ENCODE peak calls at places on chromosomes 16 and 17, in nine cellular contexts. A is choroid plexus epithelial cell, O is pancreas, J is GM23338, V is foreskin fibroblast, Q is thoracic aorta, X is HL-60, D is BE2C, C is coronary artery. F is an unnamed sample.

GRCh38 chr17:58344791-58345157 is 7.2 kb downstream of the SUPT4H1 start:
- DNase-seq in A (no peak), O (peak; percentile 13), J (no peak), V (no peak), Q (no peak), X (no peak), D (no peak), C (no peak), F (no peak)

GRCh38 chr17:13500947-13501346 is 100.8 kb downstream of the HS3ST3A1 start:
- DNase-seq in A (no peak), O (no peak), J (no peak), V (no peak), Q (no peak), X (no peak), D (no peak), C (no peak), F (no peak)

GRCh38 chr17:68399638-68400403 is 57.5 kb downstream of the WIPI1 start:
- DNase-seq in A (peak; percentile 90), O (no peak), J (no peak), V (peak; percentile 76), Q (no peak), X (peak; percentile 28), D (no peak), C (no peak), F (peak; percentile 32)

GRCh38 chr17:63476857-63477470 is at the start of gene ACE:
- DNase-seq in A (peak; percentile 33), O (peak; percentile 80), J (peak; percentile 85), V (peak; percentile 48), Q (no peak), X (no peak), D (peak; percentile 82), C (no peak), F (no peak)

GRCh38 chr17:62950067-62950466 is 16.0 kb upstream of the TANC2 start:
- DNase-seq in A (peak; percentile 69), O (no peak), J (no peak), V (peak; percentile 86), Q (peak; percentile 11), X (no peak), D (peak; percentile 56), C (no peak), F (peak; percentile 83)

GRCh38 chr16:75529056-75529905 is 6.6 kb downstream of the CHST5 start:
- DNase-seq in A (no peak), O (peak; percentile 58), J (no peak), V (no peak), Q (no peak), X (no peak), D (no peak), C (no peak), F (no peak)

GRCh38 chr17:32275060-32276042 is 9.7 kb downstream of the RHBDL3 start:
- DNase-seq in A (peak; percentile 68), O (no peak), J (peak; percentile 72), V (peak; percentile 94), Q (no peak), X (peak; percentile 34), D (peak; percentile 93), C (no peak), F (peak; percentile 43)

GRCh38 chr16:2027024-2028010 is 615 bp downstream of the NHERF2 start:
- DNase-seq in A (no peak), O (peak; percentile 65), J (no peak), V (peak; percentile 63), Q (no peak), X (no peak), D (no peak), C (no peak), F (no peak)

GRCh38 chr17:32852811-32853210 is 24.1 kb downstream of the MYO1D start:
- DNase-seq in A (peak; percentile 6), O (no peak), J (no peak), V (peak; percentile 36), Q (no peak), X (no peak), D (no peak), C (no peak), F (no peak)

GRCh38 chr17:385836-386144 is 33.2 kb upstream of the RPH3AL start:
- DNase-seq in A (no peak), O (no peak), J (no peak), V (no peak), Q (no peak), X (no peak), D (no peak), C (no peak), F (no peak)

GRCh38 chr17:382644-383533 is 30.3 kb upstream of the RPH3AL start:
- DNase-seq in A (peak; percentile 83), O (no peak), J (peak; percentile 92), V (peak; percentile 67), Q (no peak), X (no peak), D (peak; percentile 39), C (no peak), F (peak; percentile 49)

GRCh38 chr17:384622-385194 is 32.1 kb upstream of the RPH3AL start:
- DNase-seq in A (no peak), O (peak; percentile 67), J (peak; percentile 54), V (no peak), Q (no peak), X (no peak), D (no peak), C (no peak), F (no peak)

GRCh38 chr17:385195-385835 is 32.7 kb upstream of the RPH3AL start:
- DNase-seq in A (no peak), O (peak; percentile 83), J (peak; percentile 66), V (peak; percentile 42), Q (no peak), X (no peak), D (peak; percentile 23), C (no peak), F (no peak)

DNA sequence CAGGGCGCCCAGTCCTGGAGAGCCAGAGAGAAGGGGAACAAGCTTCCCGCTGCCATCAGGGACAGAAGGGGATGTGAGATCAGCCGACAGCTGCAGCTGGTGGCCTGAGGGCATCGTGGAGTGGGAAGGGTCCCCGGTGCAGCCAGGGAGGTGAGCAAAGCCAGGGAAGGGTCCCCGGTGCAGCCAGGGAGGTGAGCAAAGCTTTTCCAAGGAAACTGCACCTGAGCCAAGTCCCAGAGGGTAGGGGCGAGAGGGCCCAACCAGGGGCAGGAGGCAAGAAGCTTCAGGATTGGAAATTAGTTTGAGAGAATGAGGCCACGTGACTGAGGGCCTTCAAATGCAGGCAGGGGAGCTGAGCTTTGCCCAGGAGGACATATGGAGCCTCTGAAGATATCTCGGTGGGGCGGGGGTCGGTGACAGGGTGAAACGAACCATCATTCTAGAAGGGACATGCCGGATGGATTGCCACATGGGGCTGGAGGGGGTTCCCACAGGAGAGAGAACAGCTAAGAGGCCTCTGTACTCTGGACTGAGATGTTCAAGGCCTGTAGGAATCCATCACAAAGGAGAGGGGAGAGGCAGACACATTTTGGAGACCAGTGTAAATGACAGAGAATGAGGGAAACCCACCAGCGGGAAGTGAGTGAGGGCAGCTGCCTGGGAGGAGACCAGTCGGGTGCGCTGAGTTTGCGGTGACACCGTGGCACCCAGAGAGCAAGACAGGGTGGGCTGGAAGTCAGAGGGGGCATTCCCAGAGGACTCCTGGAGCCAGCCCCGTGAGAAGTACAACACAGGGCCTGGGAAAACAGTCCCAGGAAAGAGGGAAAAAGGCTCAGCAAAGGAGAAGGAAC is 31.4 kb upstream of the RPH3AL start:
- DNase-seq in A (no peak), O (no peak), J (no peak), V (no peak), Q (no peak), X (no peak), D (no peak), C (no peak), F (no peak)
- H3K4me3 ChIP-seq in A (no peak overlapping the region), O (no peak overlapping the region), J (peak overlapping the region; percentile 34), V (no peak overlapping the region), Q (no peak overlapping the region), X (no peak overlapping the region), D (no peak overlapping the region), C (no peak overlapping the region), F (no peak overlapping the region)

DNA sequence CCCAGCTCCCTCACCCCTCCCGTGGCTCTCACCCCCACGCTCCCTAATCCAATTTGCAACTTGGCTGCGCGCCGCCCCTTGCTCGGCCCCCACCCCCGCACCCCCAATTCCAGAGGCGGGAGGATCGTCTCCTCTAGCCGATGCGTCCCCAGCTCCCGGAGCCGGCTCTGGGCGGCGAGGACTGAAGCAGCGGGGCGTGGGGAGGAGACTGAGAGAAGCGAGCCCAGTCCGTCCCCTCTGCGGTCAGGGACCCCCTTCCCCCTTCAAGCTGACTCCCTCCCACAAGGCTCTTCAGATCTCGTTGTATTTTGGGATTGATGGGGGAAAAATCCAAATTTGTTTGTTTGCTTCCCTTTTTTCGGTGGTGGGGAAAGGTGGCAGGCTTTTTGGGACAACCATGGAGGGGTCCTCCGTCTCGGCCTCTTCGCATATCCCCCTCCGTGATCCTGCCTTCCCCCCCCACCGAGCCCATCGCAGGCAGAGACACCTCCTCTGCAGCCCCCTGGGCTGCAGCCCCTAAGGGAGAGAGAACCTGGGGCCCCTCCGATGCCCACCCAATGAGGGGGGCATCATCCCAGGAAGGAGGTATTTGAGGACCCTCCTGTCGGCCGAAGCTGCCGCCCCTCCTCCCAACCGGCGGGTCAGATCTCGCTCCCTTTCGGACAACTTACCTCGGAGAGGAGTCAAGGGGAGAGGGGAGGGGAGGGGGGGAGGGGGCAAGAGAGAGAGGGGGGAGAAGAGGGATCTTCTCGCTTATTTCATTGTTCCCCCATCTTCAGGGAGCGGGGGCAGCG is 466 bp downstream of the NEUROD2 start:
- DNase-seq in A (no peak), O (peak; percentile 59), J (peak; percentile 77), V (no peak), Q (no peak), X (no peak), D (no peak), C (no peak), F (no peak)
- H3K4me3 ChIP-seq in A (no peak overlapping the region), O (no peak overlapping the region), J (peak overlapping the region; percentile 66), V (no peak overlapping the region), Q (peak overlapping the region; percentile 39), X (no peak overlapping the region), D (no peak overlapping the region), C (peak overlapping the region; percentile 62), F (no peak overlapping the region)

GRCh38 chr16:77721752-77722314 is 481 bp upstream of the NUDT7 start:
- DNase-seq in A (no peak), O (no peak), J (no peak), V (no peak), Q (no peak), X (no peak), D (no peak), C (no peak), F (no peak)
- H3K4me3 ChIP-seq in A (no peak overlapping the region), O (no peak overlapping the region), J (no peak overlapping the region), V (peak overlapping the region; percentile 43), Q (peak overlapping the region; percentile 74), X (peak overlapping the region; percentile 20), D (peak overlapping the region; percentile 37), C (peak overlapping the region; percentile 79), F (peak overlapping the region; percentile 31)

GRCh38 chr16:67666538-67667433 is at the start of the genes C16orf86 and ENKD1:
- DNase-seq in A (peak; percentile 70), O (peak; percentile 96), J (peak; percentile 93), V (peak; percentile 91), Q (no peak), X (peak; percentile 65), D (peak; percentile 93), C (peak; percentile 90), F (no peak)

GRCh38 chr16:67669499-67670101 is 3.0 kb downstream of the C16orf86 start:
- DNase-seq in A (no peak), O (no peak), J (no peak), V (no peak), Q (no peak), X (no peak), D (no peak), C (no peak), F (no peak)

GRCh38 chr16:67667434-67667816 is 811 bp downstream of the C16orf86 start:
- DNase-seq in A (no peak), O (no peak), J (no peak), V (no peak), Q (no peak), X (no peak), D (no peak), C (no peak), F (no peak)

GRCh38 chr16:67668495-67669157 is 2.0 kb downstream of the C16orf86 start:
- DNase-seq in A (no peak), O (no peak), J (no peak), V (no peak), Q (no peak), X (no peak), D (peak; percentile 14), C (no peak), F (no peak)

GRCh38 chr16:67667817-67668494 is 1.3 kb downstream of the C16orf86 start:
- DNase-seq in A (peak; percentile 92), O (peak; percentile 95), J (peak; percentile 96), V (peak; percentile 97), Q (peak; percentile 54), X (peak; percentile 85), D (peak; percentile 94), C (peak; percentile 93), F (peak; percentile 68)
- H3K4me3 ChIP-seq in A (peak overlapping the region; percentile 6), O (no peak overlapping the region), J (peak overlapping the region; percentile 90), V (peak overlapping the region; percentile 63), Q (peak overlapping the region; percentile 92), X (no peak overlapping the region), D (peak overlapping the region; percentile 69), C (peak overlapping the region; percentile 84), F (peak overlapping the region; percentile 13)